ENCODE peak calls at places on chromosomes 2 and 18, in eight cellular contexts. C is BE2C, L is WTC11, Z is breast epithelium, U is hepatocyte, D is B cell, R is fibroblast of villous mesenchyme, T is neural progenitor cell. P is an unnamed sample.

GRCh38 chr2:142603761-142604160 is 273.7 kb upstream of the KYNU start:
- DNase-seq in C (no peak), L (no peak), Z (no peak), U (no peak), D (no peak), R (no peak), T (no peak), P (no peak)

GRCh38 chr2:118834901-118835738 is 12.3 kb downstream of the EN1 start:
- DNase-seq in C (no peak), L (no peak), Z (no peak), U (no peak), D (no peak), R (no peak), T (peak; percentile 70), P (no peak)

GRCh38 chr18:59719533-59720325 is 22.5 kb upstream of the CCBE1 start:
- DNase-seq in C (no peak), L (no peak), Z (no peak), U (no peak), D (no peak), R (peak; percentile 50), T (no peak), P (no peak)

GRCh38 chr2:149342509-149342908 is 12.1 kb downstream of the LYPD6 start:
- DNase-seq in C (no peak), L (no peak), Z (no peak), U (no peak), D (no peak), R (no peak), T (no peak), P (no peak)

GRCh38 chr2:142521492-142521891 is 356.0 kb upstream of the KYNU start:
- DNase-seq in C (no peak), L (no peak), Z (no peak), U (no peak), D (no peak), R (no peak), T (no peak), P (no peak)

GRCh38 chr18:23356915-23357421 is 96.1 kb upstream of the RIOK3 start:
- DNase-seq in C (no peak), L (no peak), Z (no peak), U (no peak), D (no peak), R (peak; percentile 39), T (no peak), P (no peak)

GRCh38 chr2:218425531-218425930 is 6.6 kb downstream of the VIL1 start:
- DNase-seq in C (no peak), L (no peak), Z (no peak), U (no peak), D (no peak), R (no peak), T (no peak), P (no peak)

GRCh38 chr2:214856116-214856515 is 46.6 kb upstream of the BARD1 start:
- DNase-seq in C (no peak), L (no peak), Z (no peak), U (no peak), D (no peak), R (peak; percentile 12), T (no peak), P (no peak)

GRCh38 chr2:39873586-39873985 is 94.5 kb upstream of the THUMPD2 start:
- DNase-seq in C (no peak), L (no peak), Z (no peak), U (no peak), D (no peak), R (no peak), T (no peak), P (no peak)

GRCh38 chr18:33817096-33817495 is 239.1 kb downstream of the ASXL3 start:
- DNase-seq in C (no peak), L (no peak), Z (no peak), U (no peak), D (no peak), R (no peak), T (no peak), P (no peak)

GRCh38 chr18:58645398-58645797 is 16.5 kb upstream of the ALPK2 start:
- DNase-seq in C (no peak), L (no peak), Z (no peak), U (no peak), D (no peak), R (peak; percentile 19), T (no peak), P (no peak)

GRCh38 chr2:195026261-195026660 is 630.8 kb upstream of the SLC39A10 start:
- DNase-seq in C (no peak), L (no peak), Z (no peak), U (peak; percentile 19), D (no peak), R (no peak), T (no peak), P (no peak)

GRCh38 chr18:38427736-38428135 is 862.1 kb upstream of the CELF4 start:
- DNase-seq in C (no peak), L (no peak), Z (no peak), U (no peak), D (no peak), R (no peak), T (no peak), P (no peak)

DNA sequence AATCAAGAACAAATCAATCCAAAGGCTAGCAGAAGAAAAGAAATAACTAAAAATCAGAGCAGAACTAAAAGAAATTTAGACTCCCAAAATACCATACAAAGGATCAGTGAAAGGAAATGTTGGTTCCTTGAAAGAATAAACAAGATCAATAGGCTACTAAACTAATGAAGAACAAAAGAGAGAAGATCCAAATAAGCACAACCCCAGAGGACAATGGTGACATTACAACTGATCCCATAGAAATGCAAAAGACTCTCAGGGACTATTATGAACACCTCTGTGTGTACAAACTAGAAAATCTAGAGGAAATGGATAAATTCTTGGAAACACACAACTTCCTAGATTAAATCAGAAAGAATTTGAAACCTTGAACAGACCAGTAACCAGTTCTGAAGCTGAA is 1186.9 kb downstream of the LRP1B start:
- DNase-seq in C (no peak), L (no peak), Z (no peak), U (no peak), D (no peak), R (no peak), T (peak; percentile 18), P (no peak)
- TF ChIP-seq CTCF in C (no peak), L (peak; percentile 16), Z (no peak), U (no peak), D (no peak), R (no peak), T (peak; percentile 39), P (no peak)

GRCh38 chr2:231000211-231000904 is 4.4 kb downstream of the SPATA3 start:
- DNase-seq in C (no peak), L (peak; percentile 72), Z (no peak), U (no peak), D (no peak), R (no peak), T (peak; percentile 46), P (no peak)
- TF ChIP-seq CTCF in C (peak; percentile 15), L (no peak), Z (no peak), U (no peak), D (no peak), R (no peak), T (peak; percentile 25), P (no peak)

GRCh38 chr2:121329786-121330185 is 44.8 kb upstream of the TFCP2L1 start:
- DNase-seq in C (no peak), L (no peak), Z (no peak), U (no peak), D (no peak), R (no peak), T (no peak), P (no peak)

GRCh38 chr2:121319941-121320340 is 34.9 kb upstream of the TFCP2L1 start:
- DNase-seq in C (no peak), L (no peak), Z (no peak), U (no peak), D (no peak), R (no peak), T (no peak), P (no peak)

GRCh38 chr2:121321476-121321875 is 36.5 kb upstream of the TFCP2L1 start:
- DNase-seq in C (no peak), L (no peak), Z (no peak), U (no peak), D (no peak), R (no peak), T (no peak), P (no peak)

GRCh38 chr2:121326628-121327027 is 41.6 kb upstream of the TFCP2L1 start:
- DNase-seq in C (no peak), L (no peak), Z (no peak), U (no peak), D (no peak), R (no peak), T (no peak), P (no peak)

GRCh38 chr2:121324601-121325000 is 39.6 kb upstream of the TFCP2L1 start:
- DNase-seq in C (no peak), L (no peak), Z (no peak), U (no peak), D (no peak), R (no peak), T (no peak), P (no peak)
- TF ChIP-seq CTCF in C (no peak), L (no peak), Z (no peak), U (no peak), D (no peak), R (no peak), T (no peak), P (no peak)

GRCh38 chr2:75053484-75054112 is 95.2 kb downstream of the POLE4 start:
- DNase-seq in C (peak; percentile 28), L (peak; percentile 64), Z (no peak), U (peak; percentile 70), D (no peak), R (peak; percentile 17), T (peak; percentile 77), P (no peak)
- TF ChIP-seq CTCF in C (peak; percentile 67), L (peak; percentile 68), Z (peak; percentile 59), U (peak; percentile 71), D (peak; percentile 65), R (peak; percentile 75), T (peak; percentile 82), P (peak; percentile 71)

DNA sequence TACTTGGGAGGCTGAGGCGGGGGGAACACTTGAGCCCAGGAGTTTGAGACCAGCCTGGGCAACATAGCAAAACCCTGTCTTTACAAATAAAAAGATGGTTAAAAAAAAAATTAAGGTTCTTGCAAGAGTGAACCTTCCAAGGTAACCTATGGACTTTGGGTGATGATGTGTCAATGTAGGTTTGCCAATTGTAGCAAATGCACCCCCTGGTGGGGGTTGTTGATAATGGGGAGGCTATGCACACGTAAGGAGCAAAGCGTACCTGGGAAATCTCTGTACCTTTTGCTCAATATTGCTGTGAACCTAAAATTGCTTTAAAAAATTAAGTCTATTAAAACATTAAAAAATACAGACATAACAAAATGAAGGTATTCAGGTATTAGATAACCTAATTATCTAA is 70.4 kb downstream of the CWC22 start:
- DNase-seq in C (peak; percentile 32), L (peak; percentile 70), Z (no peak), U (peak; percentile 59), D (no peak), R (peak; percentile 17), T (peak; percentile 66), P (no peak)
- TF ChIP-seq CTCF in C (peak; percentile 49), L (peak; percentile 42), Z (no peak), U (peak; percentile 39), D (peak; percentile 31), R (peak; percentile 48), T (peak; percentile 63), P (peak; percentile 39)

P was measured in mesothelial cell of epicardium.